ENCODE peak calls at places on chromosomes 2 and 18, in six cellular contexts. S, Y, H, E, U and X are unnamed samples.

GRCh38 chr2:213015387-213016165 is 135.8 kb downstream of the IKZF2 start:
- DNase-seq in S (no peak), Y (no peak), H (no peak), E (no peak), U (no peak), X (no peak)

GRCh38 chr2:130336150-130336876 is 6.4 kb upstream of the IMP4 start:
- DNase-seq in S (no peak), Y (no peak), H (no peak), E (no peak), U (peak; percentile 33), X (no peak)

GRCh38 chr18:7987284-7987976 is 420.3 kb downstream of the PTPRM start:
- DNase-seq in S (no peak), Y (no peak), H (no peak), E (no peak), U (no peak), X (no peak)

GRCh38 chr2:111049792-111050640 is 70.7 kb upstream of the BCL2L11 start:
- DNase-seq in S (no peak), Y (no peak), H (no peak), E (no peak), U (no peak), X (no peak)

GRCh38 chr2:219184116-219184515 is 6.0 kb downstream of the RETREG2 start:
- DNase-seq in S (no peak), Y (no peak), H (peak; percentile 7), E (no peak), U (no peak), X (no peak)

GRCh38 chr2:96259497-96259921 is 6.3 kb downstream of the TMEM127 start:
- DNase-seq in S (no peak), Y (peak; percentile 47), H (no peak), E (peak; percentile 63), U (no peak), X (no peak)

GRCh38 chr2:120893874-120894584 is 158.4 kb downstream of the GLI2 start:
- DNase-seq in S (no peak), Y (no peak), H (no peak), E (no peak), U (peak; percentile 66), X (no peak)

GRCh38 chr2:237565974-237566373 is 400 bp upstream of the PRLH start:
- DNase-seq in S (no peak), Y (no peak), H (no peak), E (no peak), U (no peak), X (no peak)

GRCh38 chr2:9057939-9058761 is 54.7 kb upstream of the MBOAT2 start:
- DNase-seq in S (no peak), Y (no peak), H (no peak), E (no peak), U (no peak), X (no peak)

GRCh38 chr2:15788458-15789229 is 151.7 kb upstream of the MYCN start:
- DNase-seq in S (no peak), Y (no peak), H (no peak), E (no peak), U (no peak), X (no peak)

GRCh38 chr2:173151671-173152398 is 76.2 kb downstream of the MAP3K20 start:
- DNase-seq in S (no peak), Y (no peak), H (no peak), E (no peak), U (no peak), X (no peak)

GRCh38 chr18:53687002-53687401 is 537.5 kb downstream of the MBD2 start:
- DNase-seq in S (no peak), Y (no peak), H (no peak), E (no peak), U (no peak), X (no peak)

GRCh38 chr2:223549215-223549614 is 52.9 kb downstream of the SCG2 start:
- DNase-seq in S (no peak), Y (no peak), H (no peak), E (no peak), U (no peak), X (peak; percentile 93)

GRCh38 chr2:86616502-86616901 is 7.2 kb downstream of the RNF103 start:
- DNase-seq in S (no peak), Y (no peak), H (no peak), E (no peak), U (no peak), X (no peak)

GRCh38 chr18:48345596-48345995 is 63.6 kb downstream of the ZBTB7C start:
- DNase-seq in S (no peak), Y (no peak), H (no peak), E (peak; percentile 26), U (no peak), X (no peak)

GRCh38 chr18:48672671-48673340 is 134.0 kb downstream of the CTIF start:
- DNase-seq in S (no peak), Y (no peak), H (peak; percentile 3), E (peak; percentile 48), U (no peak), X (no peak)

GRCh38 chr18:7870855-7871254 is 303.7 kb downstream of the PTPRM start:
- DNase-seq in S (no peak), Y (no peak), H (no peak), E (no peak), U (no peak), X (no peak)

GRCh38 chr18:23912356-23912755 is 102.2 kb upstream of the TTC39C start:
- DNase-seq in S (no peak), Y (no peak), H (no peak), E (no peak), U (no peak), X (no peak)

GRCh38 chr2:6855860-6856547 is 9.7 kb downstream of the CMPK2 start:
- DNase-seq in S (no peak), Y (no peak), H (no peak), E (no peak), U (no peak), X (no peak)

GRCh38 chr2:9519250-9519649 is 36.4 kb downstream of the ADAM17 start:
- DNase-seq in S (no peak), Y (no peak), H (no peak), E (no peak), U (no peak), X (no peak)

GRCh38 chr2:101630224-101630949 is 67.1 kb upstream of the MAP4K4 start:
- DNase-seq in S (no peak), Y (no peak), H (no peak), E (no peak), U (no peak), X (peak; percentile 92)

GRCh38 chr2:158890296-158890905 is 78.0 kb upstream of the TANC1 start:
- DNase-seq in S (no peak), Y (no peak), H (no peak), E (no peak), U (no peak), X (no peak)

GRCh38 chr2:25639131-25639530 is 34.2 kb downstream of the DTNB start:
- DNase-seq in S (no peak), Y (no peak), H (no peak), E (no peak), U (no peak), X (no peak)

GRCh38 chr2:7118606-7119503 is 201.6 kb downstream of the RNF144A start:
- DNase-seq in S (no peak), Y (no peak), H (peak; percentile 50), E (no peak), U (peak; percentile 65), X (no peak)

GRCh38 chr2:232523682-232524597 is 2.0 kb upstream of the CHRND start:
- DNase-seq in S (no peak), Y (no peak), H (peak; percentile 43), E (no peak), U (peak; percentile 69), X (no peak)

GRCh38 chr2:232524771-232525170 is 1.2 kb upstream of the CHRND start:
- DNase-seq in S (no peak), Y (no peak), H (no peak), E (no peak), U (peak; percentile 28), X (no peak)

GRCh38 chr2:232522014-232522854 is 2.0 kb downstream of the PRSS56 start:
- DNase-seq in S (no peak), Y (peak; percentile 44), H (peak; percentile 74), E (no peak), U (peak; percentile 83), X (no peak)

GRCh38 chr2:232521524-232521923 is 1.3 kb downstream of the PRSS56 start:
- DNase-seq in S (no peak), Y (no peak), H (no peak), E (no peak), U (peak; percentile 50), X (no peak)

DNA sequence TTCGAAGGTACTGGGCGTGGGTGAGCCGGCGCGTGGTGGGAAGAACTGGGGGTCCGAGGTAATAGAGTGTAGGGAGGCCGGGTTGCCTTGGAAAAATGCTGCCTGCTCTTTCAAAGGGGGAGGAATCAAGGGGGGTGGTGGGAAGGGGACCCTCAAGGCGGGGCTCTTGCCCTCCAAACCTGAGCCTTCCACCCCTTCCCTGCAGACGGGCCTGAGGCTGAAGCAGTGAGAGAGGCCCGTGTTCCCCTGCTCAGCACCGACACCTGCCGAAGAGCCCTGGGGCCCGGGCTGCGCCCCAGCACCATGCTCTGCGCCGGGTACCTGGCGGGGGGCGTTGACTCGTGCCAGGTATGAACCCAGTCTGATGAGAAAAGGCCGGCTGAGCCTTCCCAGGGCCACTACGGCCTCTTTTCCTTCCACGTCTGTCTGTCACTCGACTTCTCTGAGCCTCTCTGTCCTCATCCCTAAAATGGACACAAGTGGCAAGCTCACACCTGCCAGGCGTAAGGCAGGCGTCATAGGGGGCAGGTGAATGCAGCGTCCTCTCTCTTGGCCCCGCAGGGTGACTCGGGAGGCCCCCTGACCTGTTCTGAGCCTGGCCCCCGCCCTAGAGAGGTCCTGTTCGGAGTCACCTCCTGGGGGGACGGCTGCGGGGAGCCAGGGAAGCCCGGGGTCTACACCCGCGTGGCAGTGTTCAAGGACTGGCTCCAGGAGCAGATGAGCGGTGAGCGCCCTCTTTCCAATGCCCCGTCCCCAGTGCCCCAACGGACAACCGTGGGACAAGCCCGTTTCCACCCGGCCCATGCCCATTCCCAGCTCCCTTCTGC is 2.9 kb downstream of the PRSS56 start:
- DNase-seq in S (no peak), Y (no peak), H (no peak), E (no peak), U (peak; percentile 57), X (no peak)
- H3K4me3 ChIP-seq in S (no peak overlapping the region), Y (peak overlapping the region; percentile 64), H (peak overlapping the region; percentile 12), E (no peak overlapping the region), U (peak overlapping the region; percentile 8), X (no peak overlapping the region)

GRCh38 chr2:81007104-81007503 is 702.6 kb upstream of the LRRTM1 start:
- DNase-seq in S (no peak), Y (no peak), H (no peak), E (no peak), U (no peak), X (no peak)

GRCh38 chr2:81002906-81003305 is 698.4 kb upstream of the LRRTM1 start:
- DNase-seq in S (no peak), Y (no peak), H (no peak), E (no peak), U (no peak), X (no peak)
- H3K9me3 ChIP-seq in S (peaks cover 4% of the 10 kb centered on the region), Y (peaks cover 89% of the 10 kb centered on the region), H (no peaks in the 10 kb centered on the region), E (no peaks in the 10 kb centered on the region), U (no peaks in the 10 kb centered on the region), X (no peaks in the 10 kb centered on the region)

GRCh38 chr2:232699110-232699509 is 2.0 kb downstream of the GIGYF2 start:
- DNase-seq in S (no peak), Y (no peak), H (no peak), E (no peak), U (no peak), X (no peak)
- H3K4me3 ChIP-seq in S (peak overlapping the region; percentile 97), Y (peak overlapping the region; percentile 94), H (no peak overlapping the region), E (peak overlapping the region; percentile 4), U (peak overlapping the region; percentile 76), X (peak overlapping the region; percentile 95)

DNA sequence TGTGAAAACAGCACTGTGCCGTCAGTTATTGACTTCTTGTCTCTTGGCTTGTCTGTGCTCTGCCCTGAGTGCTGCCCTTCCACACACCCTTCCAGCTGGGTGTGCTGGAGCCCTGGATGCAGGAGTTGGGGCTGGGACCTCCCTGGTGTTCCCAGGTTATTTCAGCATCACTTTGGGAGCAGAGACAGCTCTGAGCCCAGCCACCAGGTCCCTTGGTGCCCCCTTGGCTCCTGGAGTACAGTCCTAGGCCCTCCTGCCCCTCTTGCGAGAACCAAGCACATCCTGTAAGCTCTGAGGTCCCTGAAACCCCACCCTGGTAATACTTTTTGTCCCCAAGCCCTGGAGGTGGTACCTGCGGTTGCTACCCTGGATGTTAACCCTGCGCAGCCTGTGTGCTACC is 24.3 kb downstream of the BOK start:
- DNase-seq in S (no peak), Y (no peak), H (no peak), E (peak; percentile 50), U (no peak), X (no peak)
- H3K9me3 ChIP-seq in S (peaks cover 18% of the 10 kb centered on the region), Y (peaks cover 32% of the 10 kb centered on the region), H (no peaks in the 10 kb centered on the region), E (peaks cover 17% of the 10 kb centered on the region), U (no peaks in the 10 kb centered on the region), X (peaks cover 9% of the 10 kb centered on the region)